ENCODE peak calls at places on chromosomes 3 and 15, in four cellular contexts. One of them, this sample, is unnamed.

GRCh38 chr3:125280966-125281365 is 68.4 kb upstream of the SLC12A8 start:
- DNase-seq in fibroblast of lung: peak; percentile 89
- DNase-seq in DND-41: no peak
- DNase-seq in mesendoderm: no peak
- DNase-seq in this sample: peak; percentile 15

GRCh38 chr15:35654334-35654733 is 108.4 kb upstream of the DPH6 start:
- DNase-seq in DND-41: no peak
- DNase-seq in mesendoderm: no peak
- DNase-seq in fibroblast of lung: peak; percentile 81
- DNase-seq in this sample: no peak

GRCh38 chr3:15439476-15439875 is 12.1 kb downstream of the EAF1 start:
- DNase-seq in DND-41: no peak
- DNase-seq in fibroblast of lung: peak; percentile 63
- DNase-seq in mesendoderm: no peak
- DNase-seq in this sample: no peak

GRCh38 chr15:100158368-100158767 is 183.4 kb downstream of the ADAMTS17 start:
- DNase-seq in DND-41: no peak
- DNase-seq in fibroblast of lung: no peak
- DNase-seq in mesendoderm: peak; percentile 7
- DNase-seq in this sample: no peak

GRCh38 chr3:112327371-112327951 is 5.5 kb upstream of the CD200 start:
- DNase-seq in fibroblast of lung: peak; percentile 53
- DNase-seq in mesendoderm: peak; percentile 77
- DNase-seq in DND-41: no peak
- DNase-seq in this sample: peak; percentile 63

GRCh38 chr15:75420698-75421097 is 30.8 kb downstream of the SIN3A start:
- DNase-seq in DND-41: no peak
- DNase-seq in fibroblast of lung: peak; percentile 33
- DNase-seq in mesendoderm: no peak
- DNase-seq in this sample: no peak

GRCh38 chr3:12501360-12502020 is 17.2 kb downstream of the TSEN2 start:
- DNase-seq in DND-41: no peak
- DNase-seq in fibroblast of lung: peak; percentile 11
- DNase-seq in mesendoderm: no peak
- DNase-seq in this sample: no peak

GRCh38 chr3:184449161-184449515 is 69.3 kb downstream of the CHRD start:
- DNase-seq in mesendoderm: no peak
- DNase-seq in fibroblast of lung: no peak
- DNase-seq in DND-41: no peak
- DNase-seq in this sample: no peak

GRCh38 chr3:47035645-47036044 is 56.2 kb downstream of the NBEAL2 start:
- DNase-seq in DND-41: no peak
- DNase-seq in fibroblast of lung: no peak
- DNase-seq in mesendoderm: no peak
- DNase-seq in this sample: no peak

GRCh38 chr3:129756871-129757270 is 136.6 kb downstream of the TMCC1 start:
- DNase-seq in fibroblast of lung: peak; percentile 62
- DNase-seq in mesendoderm: no peak
- DNase-seq in DND-41: no peak
- DNase-seq in this sample: no peak

GRCh38 chr3:184289426-184289938 is 9.6 kb upstream of the PSMD2 start:
- DNase-seq in DND-41: peak; percentile 73
- DNase-seq in fibroblast of lung: peak; percentile 19
- DNase-seq in mesendoderm: peak; percentile 83
- DNase-seq in this sample: peak; percentile 44

GRCh38 chr3:127152676-127153505 is 40.0 kb upstream of the PRR23E start:
- DNase-seq in fibroblast of lung: no peak
- DNase-seq in DND-41: no peak
- DNase-seq in mesendoderm: no peak
- DNase-seq in this sample: no peak

GRCh38 chr3:81743096-81744025 is 18.1 kb downstream of the GBE1 start:
- DNase-seq in fibroblast of lung: peak; percentile 97
- DNase-seq in mesendoderm: peak; percentile 53
- DNase-seq in DND-41: no peak
- DNase-seq in this sample: no peak

GRCh38 chr3:123586966-123587365 is 2.1 kb upstream of the HACD2 start:
- DNase-seq in mesendoderm: peak; percentile 70
- DNase-seq in fibroblast of lung: peak; percentile 75
- DNase-seq in DND-41: no peak
- DNase-seq in this sample: no peak

GRCh38 chr15:95129589-95129988 is 898.2 kb downstream of the MCTP2 start:
- DNase-seq in mesendoderm: no peak
- DNase-seq in fibroblast of lung: peak; percentile 59
- DNase-seq in DND-41: no peak
- DNase-seq in this sample: no peak

GRCh38 chr3:58356054-58356453 is 23.4 kb downstream of the PXK start:
- DNase-seq in mesendoderm: no peak
- DNase-seq in DND-41: no peak
- DNase-seq in fibroblast of lung: no peak
- DNase-seq in this sample: no peak

GRCh38 chr3:87084868-87085267 is 93.9 kb upstream of the VGLL3 start:
- DNase-seq in DND-41: peak; percentile 16
- DNase-seq in fibroblast of lung: peak; percentile 32
- DNase-seq in mesendoderm: no peak
- DNase-seq in this sample: peak; percentile 39

GRCh38 chr15:66187271-66187670 is 66.3 kb downstream of the MEGF11 start:
- DNase-seq in fibroblast of lung: no peak
- DNase-seq in DND-41: no peak
- DNase-seq in mesendoderm: no peak
- DNase-seq in this sample: no peak

GRCh38 chr3:161939919-161940693 is 443.5 kb downstream of the OTOL1 start:
- DNase-seq in mesendoderm: no peak
- DNase-seq in fibroblast of lung: no peak
- DNase-seq in DND-41: peak; percentile 20
- DNase-seq in this sample: no peak

GRCh38 chr15:70195808-70196304 is 98.1 kb upstream of the TLE3 start:
- DNase-seq in mesendoderm: no peak
- DNase-seq in DND-41: no peak
- DNase-seq in fibroblast of lung: peak; percentile 96
- DNase-seq in this sample: no peak

GRCh38 chr3:81554348-81554747 is 207.1 kb downstream of the GBE1 start:
- DNase-seq in fibroblast of lung: peak; percentile 84
- DNase-seq in DND-41: peak; percentile 15
- DNase-seq in mesendoderm: peak; percentile 2
- DNase-seq in this sample: peak; percentile 18

GRCh38 chr15:101772921-101773320 is 30.4 kb upstream of the OR4F6 start:
- DNase-seq in DND-41: no peak
- DNase-seq in fibroblast of lung: no peak
- DNase-seq in mesendoderm: no peak
- DNase-seq in this sample: no peak

GRCh38 chr3:143654906-143655305 is 193.4 kb downstream of the SLC9A9 start:
- DNase-seq in fibroblast of lung: peak; percentile 69
- DNase-seq in mesendoderm: no peak
- DNase-seq in DND-41: no peak
- DNase-seq in this sample: no peak

GRCh38 chr3:42012935-42013651 is 51.2 kb upstream of the ULK4 start:
- DNase-seq in DND-41: peak; percentile 62
- DNase-seq in fibroblast of lung: peak; percentile 61
- DNase-seq in mesendoderm: peak; percentile 69
- DNase-seq in this sample: peak; percentile 30

GRCh38 chr3:169657351-169658124 is 6.0 kb downstream of the MECOM start:
- DNase-seq in DND-41: no peak
- DNase-seq in mesendoderm: no peak
- DNase-seq in fibroblast of lung: no peak
- DNase-seq in this sample: no peak

GRCh38 chr3:125957674-125958510 is 11.1 kb upstream of the ROPN1B start:
- DNase-seq in DND-41: no peak
- DNase-seq in fibroblast of lung: no peak
- DNase-seq in mesendoderm: no peak
- DNase-seq in this sample: no peak

GRCh38 chr3:18423401-18424212 is 1.5 kb downstream of the SATB1 start:
- DNase-seq in fibroblast of lung: peak; percentile 67
- DNase-seq in mesendoderm: peak; percentile 80
- DNase-seq in DND-41: peak; percentile 58
- DNase-seq in this sample: peak; percentile 45

GRCh38 chr3:16887130-16887529 is 2.4 kb downstream of the PLCL2 start:
- DNase-seq in mesendoderm: no peak
- DNase-seq in DND-41: no peak
- DNase-seq in fibroblast of lung: no peak
- DNase-seq in this sample: no peak

GRCh38 chr3:16888785-16889607 is 4.2 kb downstream of the PLCL2 start:
- DNase-seq in fibroblast of lung: no peak
- DNase-seq in DND-41: peak; percentile 78
- DNase-seq in mesendoderm: no peak
- DNase-seq in this sample: peak; percentile 89

GRCh38 chr3:16885948-16886683 is 1.4 kb downstream of the PLCL2 start:
- DNase-seq in mesendoderm: no peak
- DNase-seq in fibroblast of lung: no peak
- DNase-seq in DND-41: peak; percentile 53
- DNase-seq in this sample: no peak

GRCh38 chr3:16885588-16885903 is 791 bp downstream of the PLCL2 start:
- DNase-seq in DND-41: no peak
- DNase-seq in mesendoderm: no peak
- DNase-seq in fibroblast of lung: no peak
- DNase-seq in this sample: no peak

DNA sequence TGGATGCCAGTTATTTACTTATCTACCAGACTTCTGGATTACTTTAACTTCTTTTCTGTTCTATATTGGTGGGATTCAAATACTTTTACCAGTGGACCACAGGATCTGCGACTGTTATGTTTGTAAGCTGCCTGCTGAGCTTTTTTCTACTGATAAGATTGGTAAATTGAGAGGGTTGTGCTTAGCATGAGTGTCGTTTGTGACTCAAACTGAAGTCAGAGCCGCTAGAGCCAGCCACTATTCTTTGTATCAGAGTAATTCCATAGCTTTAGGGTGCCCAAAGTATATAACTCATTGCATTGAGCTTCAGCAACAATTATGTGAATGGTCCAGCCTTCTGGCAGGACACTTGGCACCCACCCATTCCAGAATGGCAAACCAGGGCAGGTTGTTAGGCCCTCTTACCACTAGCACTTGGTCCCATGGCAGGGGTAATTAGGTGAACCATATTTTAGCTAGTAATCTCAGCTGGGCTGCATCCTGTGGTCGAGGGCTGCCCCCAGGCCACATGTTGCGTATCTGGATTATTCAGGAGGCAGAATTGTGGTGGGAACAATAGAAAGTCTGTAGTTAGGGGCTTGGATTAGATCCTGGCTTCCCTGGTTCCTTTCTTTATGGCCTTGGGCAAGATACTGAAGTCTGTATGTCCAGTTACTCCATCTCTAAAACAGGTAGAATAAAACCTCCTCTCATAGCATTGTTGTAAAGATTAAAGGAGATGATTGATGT is 6.0 kb downstream of the PLCL2 start:
- DNase-seq in mesendoderm: no peak
- DNase-seq in fibroblast of lung: peak; percentile 38
- DNase-seq in DND-41: no peak
- DNase-seq in this sample: no peak
- H3K4me3 ChIP-seq in mesendoderm: no peak overlapping the region
- H3K4me3 ChIP-seq in fibroblast of lung: no peak overlapping the region
- H3K4me3 ChIP-seq in DND-41: no peak overlapping the region
- H3K4me3 ChIP-seq in this sample: no peak overlapping the region

DNA sequence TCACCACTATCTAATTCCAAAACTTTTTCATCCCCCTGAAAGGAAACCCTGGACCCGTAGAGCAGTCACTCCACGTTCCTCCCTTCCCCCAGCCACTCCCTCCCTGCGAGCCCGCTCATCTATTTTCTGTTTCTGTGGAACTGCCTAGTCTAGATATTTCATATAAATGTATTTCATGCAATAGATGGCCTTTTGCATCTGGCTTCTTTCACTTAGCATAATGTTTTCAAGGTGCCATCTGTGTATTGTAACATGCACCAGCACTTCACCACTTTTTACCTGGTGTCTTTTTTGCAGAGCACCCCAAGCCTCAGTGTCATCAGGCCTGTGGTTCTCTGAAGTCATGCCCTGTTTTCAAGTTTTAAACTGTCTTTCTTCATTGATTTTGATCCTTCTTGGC is 10.7 kb downstream of the CGNL1 start:
- DNase-seq in mesendoderm: no peak
- DNase-seq in DND-41: no peak
- DNase-seq in fibroblast of lung: no peak
- DNase-seq in this sample: no peak
- H3K4me3 ChIP-seq in mesendoderm: no peak overlapping the region
- H3K4me3 ChIP-seq in DND-41: no peak overlapping the region
- H3K4me3 ChIP-seq in fibroblast of lung: no peak overlapping the region
- H3K4me3 ChIP-seq in this sample: no peak overlapping the region

GRCh38 chr15:55743615-55743978 is 645 bp upstream of the PRTG start:
- DNase-seq in fibroblast of lung: no peak
- DNase-seq in mesendoderm: no peak
- DNase-seq in DND-41: no peak
- DNase-seq in this sample: no peak
- H3K4me3 ChIP-seq in fibroblast of lung: peak overlapping the region; percentile 74
- H3K4me3 ChIP-seq in mesendoderm: peak overlapping the region; percentile 15
- H3K4me3 ChIP-seq in DND-41: no peak overlapping the region
- H3K4me3 ChIP-seq in this sample: no peak overlapping the region

GRCh38 chr15:85794598-85795319 is at the start of gene KLHL25:
- DNase-seq in DND-41: peak; percentile 93
- DNase-seq in fibroblast of lung: peak; percentile 94
- DNase-seq in mesendoderm: peak; percentile 98
- DNase-seq in this sample: peak; percentile 91

GRCh38 chr15:85792872-85793621 is 1.7 kb downstream of the KLHL25 start:
- DNase-seq in mesendoderm: no peak
- DNase-seq in DND-41: no peak
- DNase-seq in fibroblast of lung: peak; percentile 34
- DNase-seq in this sample: no peak

GRCh38 chr15:85795320-85795668 is 569 bp upstream of the KLHL25 start:
- DNase-seq in mesendoderm: no peak
- DNase-seq in DND-41: no peak
- DNase-seq in fibroblast of lung: no peak
- DNase-seq in this sample: no peak

GRCh38 chr15:85793641-85794597 is 806 bp downstream of the KLHL25 start:
- DNase-seq in fibroblast of lung: peak; percentile 30
- DNase-seq in mesendoderm: peak; percentile 40
- DNase-seq in DND-41: peak; percentile 42
- DNase-seq in this sample: no peak

DNA sequence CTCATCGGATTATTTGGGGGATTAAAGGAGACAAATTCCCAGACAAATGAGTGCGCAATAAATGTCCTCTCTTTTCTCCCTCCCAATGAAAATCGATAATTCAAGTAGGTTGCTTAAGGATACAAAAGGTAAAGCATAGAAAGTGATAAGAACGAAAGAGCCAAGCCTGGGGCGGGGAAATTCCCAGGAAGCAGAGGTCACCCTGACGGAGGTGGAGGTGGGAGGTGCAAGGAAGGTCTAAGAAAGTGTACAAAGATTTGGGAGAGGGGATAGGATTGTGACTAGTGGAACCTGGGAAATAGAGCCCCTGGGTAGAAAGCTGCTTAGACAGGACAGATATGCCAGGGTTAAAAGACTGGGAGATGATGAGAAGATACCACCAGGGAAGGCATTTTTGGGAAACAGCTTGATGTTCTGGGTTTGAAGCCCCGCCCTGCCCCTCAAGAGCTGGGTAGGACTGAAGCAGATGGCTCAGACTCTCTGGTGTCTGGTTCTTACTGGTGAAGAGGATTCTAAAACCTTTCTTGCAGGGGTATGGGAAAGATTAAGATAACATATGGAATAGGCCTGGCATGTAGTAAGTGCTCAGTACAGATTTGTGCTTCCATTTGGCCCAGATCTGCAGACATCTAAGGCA is 1.1 kb upstream of the KLHL25 start:
- DNase-seq in DND-41: no peak
- DNase-seq in fibroblast of lung: no peak
- DNase-seq in mesendoderm: no peak
- DNase-seq in this sample: no peak
- H3K4me3 ChIP-seq in DND-41: no peak overlapping the region
- H3K4me3 ChIP-seq in fibroblast of lung: no peak overlapping the region
- H3K4me3 ChIP-seq in mesendoderm: no peak overlapping the region
- H3K4me3 ChIP-seq in this sample: peak overlapping the region; percentile 56